ENCODE peak calls at places on chromosomes 1 and 21, in six cellular contexts. Q is hepatocyte; D is CD8-positive, alpha-beta T cell; E is uterus; Z is transverse colon; B is ovary. P is an unnamed sample.

GRCh38 chr21:33076600-33077329 is 6.8 kb downstream of the OLIG1 start:
- DNase-seq in Q (no peak), D (no peak), E (no peak), Z (no peak), B (no peak), P (no peak)

GRCh38 chr1:206685256-206685748 is 597 bp downstream of the MAPKAPK2 start:
- DNase-seq in Q (peak), D (peak), E (no peak), Z (no peak), B (peak), P (peak)

GRCh38 chr1:14817223-14818170 is 219.0 kb downstream of the KAZN start:
- DNase-seq in Q (no peak), D (no peak), E (no peak), Z (no peak), B (no peak), P (no peak)

GRCh38 chr1:159879977-159880376 is 17.5 kb upstream of the VSIG8 start:
- DNase-seq in Q (no peak), D (no peak), E (no peak), Z (no peak), B (no peak), P (no peak)

GRCh38 chr1:204587621-204588020 is 71.4 kb downstream of the MDM4 start:
- DNase-seq in Q (no peak), D (no peak), E (no peak), Z (no peak), B (no peak), P (no peak)

GRCh38 chr1:203278087-203278884 is 27.0 kb upstream of the BTG2 start:
- DNase-seq in Q (peak), D (no peak), E (peak), Z (peak), B (peak), P (peak)

GRCh38 chr1:64920936-64921589 is 45.3 kb downstream of the JAK1 start:
- DNase-seq in Q (no peak), D (no peak), E (no peak), Z (no peak), B (no peak), P (peak)

GRCh38 chr1:160618327-160618726 is 28.5 kb downstream of the SLAMF1 start:
- DNase-seq in Q (no peak), D (no peak), E (no peak), Z (no peak), B (no peak), P (no peak)

GRCh38 chr21:27580276-27580675 is 613.4 kb upstream of the ADAMTS5 start:
- DNase-seq in Q (no peak), D (no peak), E (no peak), Z (no peak), B (no peak), P (no peak)

GRCh38 chr1:29504266-29504665 is 267.9 kb downstream of the PTPRU start:
- DNase-seq in Q (no peak), D (no peak), E (no peak), Z (no peak), B (no peak), P (no peak)

GRCh38 chr1:162633327-162633762 is 1.1 kb downstream of the DDR2 start:
- DNase-seq in Q (peak), D (no peak), E (no peak), Z (no peak), B (peak), P (no peak)

GRCh38 chr21:44378646-44379581 is 25.5 kb downstream of the TRPM2 start:
- DNase-seq in Q (no peak), D (no peak), E (no peak), Z (no peak), B (no peak), P (no peak)

GRCh38 chr1:64098856-64099606 is 104.4 kb upstream of the UBE2U start:
- DNase-seq in Q (no peak), D (no peak), E (no peak), Z (no peak), B (no peak), P (no peak)

GRCh38 chr1:158527190-158527815 is 26.9 kb downstream of the OR6Y1 start:
- DNase-seq in Q (no peak), D (no peak), E (no peak), Z (no peak), B (no peak), P (peak)

GRCh38 chr21:34670220-34670961 is 1.6 kb downstream of the CLIC6 start:
- DNase-seq in Q (peak), D (no peak), E (no peak), Z (peak), B (no peak), P (no peak)

GRCh38 chr1:26286064-26286416 is 6.2 kb downstream of the SH3BGRL3 start:
- DNase-seq in Q (no peak), D (no peak), E (no peak), Z (no peak), B (no peak), P (no peak)
- H3K27ac ChIP-seq in Q (no peak), D (peak), E (no peak), Z (peak), B (no peak), P (peak)

DNA sequence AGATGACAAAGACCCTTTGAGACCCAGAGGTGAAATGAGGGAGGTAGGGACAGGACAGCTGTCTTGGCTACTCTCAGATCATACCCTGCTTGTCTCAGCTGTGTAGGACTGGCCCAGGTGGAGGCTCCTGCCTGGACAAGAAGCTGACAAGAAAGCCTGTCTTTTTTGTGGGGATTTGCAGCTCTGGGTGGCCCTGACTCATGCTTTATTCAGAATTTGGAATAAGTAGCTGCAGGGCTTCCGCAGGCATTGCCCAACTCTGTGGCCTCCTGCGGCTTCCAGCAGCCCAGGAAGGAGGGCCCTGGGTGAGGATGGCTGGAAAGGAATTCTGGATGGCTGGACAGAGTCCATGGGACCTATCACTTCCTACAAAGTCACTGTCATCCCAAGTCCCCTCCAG is 20.6 kb upstream of the PADI4 start:
- DNase-seq in Q (no peak), D (no peak), E (no peak), Z (no peak), B (no peak), P (no peak)
- H3K27ac ChIP-seq in Q (no peak), D (no peak), E (no peak), Z (no peak), B (no peak), P (no peak)

GRCh38 chr1:18940303-18941020 is 16.0 kb downstream of the IFFO2 start:
- DNase-seq in Q (no peak), D (no peak), E (no peak), Z (no peak), B (no peak), P (no peak)
- H3K27ac ChIP-seq in Q (peak), D (no peak), E (no peak), Z (no peak), B (no peak), P (no peak)

DNA sequence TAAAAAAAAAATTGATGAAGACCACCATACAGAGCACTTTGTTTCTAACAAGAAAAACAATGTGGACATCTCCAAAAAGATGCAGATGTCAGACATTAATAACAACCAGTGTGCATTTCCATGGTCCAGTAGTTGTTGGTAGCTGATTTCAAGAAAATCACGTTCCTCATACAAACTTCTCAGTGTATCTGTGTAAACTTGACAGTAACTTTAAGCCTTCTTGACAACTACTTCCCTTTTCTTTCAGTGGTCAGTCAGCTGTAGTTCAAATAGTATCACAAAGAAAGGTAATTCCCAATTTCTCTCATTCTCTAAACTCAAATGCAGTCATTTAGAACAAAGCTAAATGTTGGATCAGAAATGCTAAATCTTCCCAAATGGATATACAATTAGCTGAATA is 879.9 kb downstream of the AMY1C start:
- DNase-seq in Q (no peak), D (no peak), E (no peak), Z (no peak), B (no peak), P (no peak)
- H3K27ac ChIP-seq in Q (no peak), D (no peak), E (no peak), Z (no peak), B (no peak), P (no peak)

GRCh38 chr1:167923324-167924039 is 9.5 kb upstream of the ADCY10 start:
- DNase-seq in Q (no peak), D (no peak), E (no peak), Z (no peak), B (no peak), P (no peak)

GRCh38 chr1:167922023-167922422 is 8.1 kb upstream of the ADCY10 start:
- DNase-seq in Q (no peak), D (no peak), E (no peak), Z (no peak), B (no peak), P (no peak)

GRCh38 chr1:167924102-167924501 is 10.2 kb upstream of the ADCY10 start:
- DNase-seq in Q (no peak), D (no peak), E (no peak), Z (no peak), B (no peak), P (no peak)

GRCh38 chr1:167924553-167925223 is 10.8 kb upstream of the ADCY10 start:
- DNase-seq in Q (no peak), D (no peak), E (no peak), Z (no peak), B (no peak), P (no peak)

GRCh38 chr1:167922611-167923074 is 8.7 kb upstream of the ADCY10 start:
- DNase-seq in Q (no peak), D (no peak), E (no peak), Z (no peak), B (no peak), P (no peak)
- H3K27ac ChIP-seq in Q (peak), D (no peak), E (no peak), Z (no peak), B (no peak), P (no peak)

GRCh38 chr1:12462586-12462985 is 155.4 kb downstream of the DHRS3 start:
- DNase-seq in Q (no peak), D (no peak), E (no peak), Z (no peak), B (no peak), P (no peak)
- H3K27ac ChIP-seq in Q (peak), D (no peak), E (no peak), Z (peak), B (no peak), P (no peak)

GRCh38 chr1:2269922-2270259 is 41.8 kb downstream of the SKI start:
- DNase-seq in Q (no peak), D (no peak), E (no peak), Z (no peak), B (no peak), P (no peak)

GRCh38 chr1:2271841-2272655 is 43.9 kb downstream of the SKI start:
- DNase-seq in Q (no peak), D (no peak), E (no peak), Z (no peak), B (no peak), P (no peak)

GRCh38 chr1:2269193-2269921 is 41.2 kb downstream of the SKI start:
- DNase-seq in Q (no peak), D (no peak), E (no peak), Z (no peak), B (no peak), P (no peak)

GRCh38 chr1:2271134-2271785 is 43.1 kb downstream of the SKI start:
- DNase-seq in Q (no peak), D (no peak), E (no peak), Z (no peak), B (no peak), P (no peak)

GRCh38 chr1:2270260-2271100 is 42.4 kb downstream of the SKI start:
- DNase-seq in Q (peak), D (no peak), E (no peak), Z (no peak), B (no peak), P (no peak)
- H3K27ac ChIP-seq in Q (peak), D (no peak), E (peak), Z (peak), B (peak), P (no peak)

P was measured in CD4-positive, CD25-positive, alpha-beta regulatory T cell.